ENCODE peak calls at places on chromosomes 16 and 17, in six cellular contexts. W is pulmonary artery endothelial cell, G is ELR, Z is GF-D8, P is NCI-H460, C is IMR-90. D is an unnamed sample.

GRCh38 chr16:53922067-53922804 is 218.3 kb downstream of the FTO start:
- DNase-seq in W (no peak), G (peak), Z (no peak), P (no peak), C (peak), D (no peak)

GRCh38 chr17:28812980-28813377 is 29.6 kb downstream of the FAM222B start:
- DNase-seq in W (peak), G (no peak), Z (no peak), P (no peak), C (peak), D (no peak)

GRCh38 chr16:14462811-14463210 is 167.2 kb downstream of the PARN start:
- DNase-seq in W (no peak), G (peak), Z (no peak), P (no peak), C (peak), D (no peak)

GRCh38 chr16:19114359-19115147 is 789 bp downstream of the ITPRIPL2 start:
- DNase-seq in W (no peak), G (peak), Z (peak), P (no peak), C (peak), D (peak)

GRCh38 chr16:15807603-15808009 is 49.2 kb downstream of the MYH11 start:
- DNase-seq in W (no peak), G (no peak), Z (no peak), P (no peak), C (peak), D (no peak)

GRCh38 chr17:14753383-14753782 is 452.5 kb downstream of the HS3ST3B1 start:
- DNase-seq in W (no peak), G (no peak), Z (no peak), P (no peak), C (no peak), D (no peak)

GRCh38 chr16:47492428-47493357 is 31.6 kb downstream of the PHKB start:
- DNase-seq in W (no peak), G (no peak), Z (peak), P (no peak), C (peak), D (peak)

GRCh38 chr16:75107505-75107904 is 9.1 kb downstream of the LDHD start:
- DNase-seq in W (no peak), G (no peak), Z (no peak), P (no peak), C (no peak), D (no peak)

GRCh38 chr17:73798111-73798748 is 154.0 kb upstream of the SDK2 start:
- DNase-seq in W (peak), G (peak), Z (no peak), P (peak), C (peak), D (peak)

GRCh38 chr17:59859444-59860025 is 33.2 kb downstream of the TUBD1 start:
- DNase-seq in W (no peak), G (peak), Z (peak), P (no peak), C (peak), D (no peak)

GRCh38 chr17:59332890-59333377 is 1.5 kb downstream of the YPEL2 start:
- DNase-seq in W (no peak), G (peak), Z (no peak), P (no peak), C (peak), D (no peak)